ENCODE peak calls at places on chromosomes 11 and 22, in seven cellular contexts. I, K, T, U, V, C and R are unnamed samples.

GRCh38 chr11:67408437-67409200 is 4.7 kb downstream of the TBC1D10C start:
- DNase-seq in I (no peak), K (no peak), T (no peak), U (no peak), V (no peak), C (no peak), R (no peak)

GRCh38 chr22:23752090-23752691 is 1.3 kb upstream of the ZNF70 start:
- DNase-seq in I (no peak), K (no peak), T (no peak), U (no peak), V (no peak), C (peak; percentile 95), R (no peak)

GRCh38 chr22:37173709-37174108 is 14.3 kb downstream of the C1QTNF6 start:
- DNase-seq in I (peak; percentile 16), K (no peak), T (no peak), U (no peak), V (no peak), C (no peak), R (peak; percentile 75)

GRCh38 chr11:95144313-95145235 is 54.9 kb downstream of the ENDOD1 start:
- DNase-seq in I (no peak), K (no peak), T (no peak), U (no peak), V (no peak), C (no peak), R (no peak)

GRCh38 chr11:135027461-135027860 is 615.4 kb upstream of the B3GAT1 start:
- DNase-seq in I (no peak), K (no peak), T (no peak), U (no peak), V (no peak), C (peak; percentile 7), R (no peak)

GRCh38 chr11:75524576-75525432 is 937 bp downstream of the GDPD5 start:
- DNase-seq in I (no peak), K (no peak), T (peak; percentile 76), U (no peak), V (no peak), C (peak; percentile 40), R (no peak)

GRCh38 chr11:34331736-34332135 is 26.1 kb downstream of the ABTB2 start:
- DNase-seq in I (no peak), K (no peak), T (no peak), U (no peak), V (no peak), C (no peak), R (no peak)

GRCh38 chr22:37909756-37910155 is 3.7 kb downstream of the MICALL1 start:
- DNase-seq in I (no peak), K (no peak), T (no peak), U (peak; percentile 63), V (no peak), C (no peak), R (no peak)

GRCh38 chr22:40203568-40203967 is 25.8 kb downstream of the TNRC6B start:
- DNase-seq in I (no peak), K (no peak), T (no peak), U (no peak), V (no peak), C (peak; percentile 63), R (no peak)

GRCh38 chr22:39362932-39363331 is 13.1 kb downstream of the SYNGR1 start:
- DNase-seq in I (no peak), K (no peak), T (no peak), U (no peak), V (no peak), C (no peak), R (no peak)

GRCh38 chr11:118226294-118226693 is 1.5 kb upstream of the JAML start:
- DNase-seq in I (peak; percentile 54), K (no peak), T (no peak), U (no peak), V (no peak), C (no peak), R (peak; percentile 43)

GRCh38 chr11:132535830-132536229 is 996.5 kb downstream of the OPCML start:
- DNase-seq in I (no peak), K (no peak), T (no peak), U (no peak), V (no peak), C (no peak), R (no peak)

GRCh38 chr22:47457509-47458300 is 695.3 kb downstream of the TBC1D22A start:
- DNase-seq in I (no peak), K (no peak), T (no peak), U (no peak), V (no peak), C (no peak), R (peak; percentile 52)

GRCh38 chr11:15161746-15162145 is 47.0 kb downstream of the INSC start:
- DNase-seq in I (no peak), K (no peak), T (no peak), U (no peak), V (no peak), C (no peak), R (no peak)

GRCh38 chr22:46979506-46979905 is 217.1 kb downstream of the TBC1D22A start:
- DNase-seq in I (no peak), K (no peak), T (no peak), U (no peak), V (no peak), C (no peak), R (no peak)

GRCh38 chr11:27205779-27206549 is 157.1 kb downstream of the CCDC34 start:
- DNase-seq in I (no peak), K (no peak), T (no peak), U (no peak), V (no peak), C (no peak), R (no peak)

GRCh38 chr22:23399367-23400285 is 180.5 kb downstream of the IGLL1 start:
- DNase-seq in I (no peak), K (no peak), T (peak; percentile 70), U (no peak), V (no peak), C (no peak), R (peak; percentile 61)

GRCh38 chr11:9180784-9181183 is 84.4 kb downstream of the DENND5A start:
- DNase-seq in I (no peak), K (no peak), T (no peak), U (peak; percentile 19), V (no peak), C (no peak), R (no peak)

GRCh38 chr11:110919241-110919893 is 207.1 kb upstream of the ARHGAP20 start:
- DNase-seq in I (no peak), K (no peak), T (no peak), U (no peak), V (no peak), C (no peak), R (no peak)

GRCh38 chr11:131311746-131312145 is 58.7 kb upstream of the NTM start:
- DNase-seq in I (no peak), K (no peak), T (no peak), U (no peak), V (no peak), C (no peak), R (no peak)

GRCh38 chr11:36222755-36223635 is 66.2 kb downstream of the COMMD9 start:
- DNase-seq in I (no peak), K (no peak), T (no peak), U (no peak), V (no peak), C (no peak), R (no peak)

GRCh38 chr22:40654522-40655167 is 18.1 kb upstream of the MRTFA start:
- DNase-seq in I (no peak), K (no peak), T (no peak), U (peak; percentile 49), V (no peak), C (no peak), R (peak; percentile 88)

GRCh38 chr11:134223066-134223465 is 701 bp downstream of the NCAPD3 start:
- DNase-seq in I (no peak), K (no peak), T (no peak), U (no peak), V (no peak), C (peak; percentile 32), R (no peak)

GRCh38 chr22:34344702-34345101 is 424.4 kb upstream of the LARGE1 start:
- DNase-seq in I (no peak), K (no peak), T (no peak), U (no peak), V (no peak), C (no peak), R (no peak)
- TF ChIP-seq CTCF in I (no peak), K (no peak), T (no peak), U (no peak), V (no peak), C (no peak), R (no peak)

GRCh38 chr22:30178180-30179126 is 68.1 kb downstream of the LIF start:
- DNase-seq in I (no peak), K (no peak), T (no peak), U (no peak), V (no peak), C (no peak), R (no peak)
- TF ChIP-seq CTCF in I (no peak), K (no peak), T (peak; percentile 34), U (no peak), V (no peak), C (no peak), R (no peak)

GRCh38 chr11:123357990-123358827 is 71.9 kb upstream of the GRAMD1B start:
- DNase-seq in I (no peak), K (no peak), T (peak; percentile 68), U (no peak), V (no peak), C (no peak), R (no peak)
- TF ChIP-seq CTCF in I (no peak), K (no peak), T (peak; percentile 26), U (peak; percentile 30), V (no peak), C (no peak), R (no peak)

DNA sequence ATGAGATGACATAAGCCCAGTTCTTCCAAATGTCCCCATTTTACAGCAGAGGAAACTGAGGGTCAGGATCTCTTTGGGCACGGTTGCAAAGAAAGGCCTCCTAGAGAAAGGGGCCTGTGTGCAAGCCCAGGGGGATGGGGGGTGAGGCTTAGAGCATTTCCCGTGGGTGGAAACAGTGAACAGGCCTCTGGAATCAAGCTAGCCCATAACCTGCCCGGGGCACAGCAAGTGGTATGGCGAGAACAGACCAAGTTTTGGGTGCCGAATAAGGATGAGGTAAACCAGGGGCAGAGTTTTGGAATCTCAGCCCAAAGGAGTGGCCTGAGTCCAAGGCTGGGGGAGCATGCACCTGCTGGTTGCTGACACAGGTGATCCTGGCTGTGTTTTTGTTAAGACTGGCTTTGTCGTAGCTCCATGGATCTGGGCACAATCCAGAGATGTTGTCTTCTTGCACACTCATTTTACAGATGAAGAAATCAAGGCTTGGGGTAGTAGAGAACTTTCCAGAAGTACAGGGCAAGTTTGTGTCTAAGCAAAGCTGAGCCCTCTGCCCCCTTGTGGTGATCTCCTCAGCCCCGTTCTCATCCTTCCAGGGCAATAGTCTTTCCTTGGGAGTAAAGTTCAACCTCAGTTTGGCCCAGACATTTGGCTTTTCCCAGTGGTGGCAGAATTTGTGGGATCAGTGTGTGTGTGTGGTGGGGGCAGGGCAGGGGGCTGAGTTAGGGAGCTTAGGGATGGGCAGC is 53.5 kb upstream of the MYEOV start:
- DNase-seq in I (no peak), K (no peak), T (peak; percentile 52), U (no peak), V (no peak), C (no peak), R (peak; percentile 15)
- TF ChIP-seq CTCF in I (peak; percentile 32), K (no peak), T (peak; percentile 55), U (peak; percentile 25), V (no peak), C (peak; percentile 56), R (no peak)

DNA sequence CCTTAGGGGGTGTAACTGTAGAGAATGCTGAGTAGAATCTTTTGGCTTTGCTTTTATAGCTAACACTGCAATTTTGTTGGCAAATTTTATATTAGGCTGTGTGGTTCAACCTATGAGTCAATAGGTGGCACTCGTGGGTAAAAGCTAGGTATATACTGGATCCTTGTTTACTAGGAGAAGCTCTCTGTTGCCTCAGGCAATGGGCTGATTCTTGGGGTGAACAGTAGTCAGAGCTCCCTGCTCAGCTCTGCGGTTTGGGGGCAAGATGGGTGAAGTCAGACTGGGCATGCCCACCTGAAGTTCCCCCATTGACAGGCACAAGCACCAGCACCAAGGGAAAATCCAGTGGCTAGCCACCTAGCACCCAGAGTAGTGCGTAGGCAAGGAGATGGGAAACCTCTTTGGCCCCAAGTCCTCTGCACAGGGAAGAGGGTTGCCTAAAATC is 238.7 kb downstream of the FAM181B start:
- DNase-seq in I (no peak), K (no peak), T (no peak), U (no peak), V (no peak), C (peak; percentile 29), R (no peak)
- TF ChIP-seq CTCF in I (peak; percentile 29), K (no peak), T (peak; percentile 69), U (no peak), V (no peak), C (peak; percentile 71), R (no peak)